ENCODE peak calls at places on chromosome 4, in six cellular contexts. V is A549, O is upper lobe of left lung, U is HepG2, T is K562, W is GM12878. C is an unnamed sample. For H3K4me1, the result is how much of the 10 kb centered on the place peaks cover.

GRCh38 chr4:81454498-81454897 is 17.2 kb downstream of the RASGEF1B start:
- ATAC-seq in V (no peak), U (no peak), W (no peak), O (no peak), T (peak), C (no peak)

GRCh38 chr4:139655116-139655515 is 10.5 kb upstream of the MGST2 start:
- ATAC-seq in V (peak), O (no peak), U (peak), W (peak), T (peak), C (peak)

GRCh38 chr4:2378898-2379297 is 39.5 kb downstream of the ZFYVE28 start:
- ATAC-seq in U (no peak), O (no peak), T (no peak), W (no peak), V (no peak), C (no peak)

GRCh38 chr4:98446499-98447375 is 185.6 kb downstream of the RAP1GDS1 start:
- ATAC-seq in W (peak), O (peak), U (no peak), V (no peak), T (no peak), C (peak)

GRCh38 chr4:1239141-1239948 is 9.6 kb downstream of the CTBP1 start:
- ATAC-seq in T (no peak), U (no peak), O (no peak), V (no peak), W (peak), C (no peak)

GRCh38 chr4:160947653-160948052 is 1216.1 kb downstream of the FSTL5 start:
- ATAC-seq in V (no peak), O (no peak), W (no peak), U (no peak), T (no peak), C (no peak)

GRCh38 chr4:186844059-186844681 is 120.5 kb upstream of the FAT1 start:
- ATAC-seq in W (no peak), V (peak), U (peak), O (peak), T (peak), C (peak)

GRCh38 chr4:128355301-128355700 is 67.7 kb upstream of the PGRMC2 start:
- ATAC-seq in T (peak), O (no peak), V (peak), W (peak), U (no peak), C (no peak)

GRCh38 chr4:158809611-158810486 is 41.0 kb downstream of the FNIP2 start:
- ATAC-seq in O (peak), W (peak), T (peak), V (peak), U (no peak), C (peak)

GRCh38 chr4:89251396-89251795 is 56.2 kb downstream of the GPRIN3 start:
- ATAC-seq in V (no peak), T (no peak), U (no peak), W (no peak), O (no peak), C (no peak)

GRCh38 chr4:88178633-88179231 is 20.3 kb upstream of the ABCG2 start:
- ATAC-seq in V (peak), O (no peak), W (no peak), T (no peak), U (peak), C (no peak)

GRCh38 chr4:5615496-5616075 is 92.8 kb downstream of the EVC2 start:
- ATAC-seq in T (no peak), W (no peak), O (no peak), U (peak), V (no peak), C (no peak)

GRCh38 chr4:66433706-66434105 is 763.4 kb upstream of the EPHA5 start:
- ATAC-seq in T (no peak), U (no peak), W (no peak), V (no peak), O (no peak), C (no peak)

GRCh38 chr4:98627883-98628282 is 30.5 kb downstream of the TSPAN5 start:
- ATAC-seq in U (no peak), W (no peak), V (no peak), O (no peak), T (no peak), C (peak)

GRCh38 chr4:1855334-1856070 is 454 bp downstream of the LETM1 start:
- ATAC-seq in T (peak), O (peak), W (peak), V (peak), U (peak), C (peak)

GRCh38 chr4:162241857-162242256 is 78.1 kb upstream of the FSTL5 start:
- ATAC-seq in O (no peak), W (no peak), U (no peak), T (no peak), V (no peak), C (no peak)

GRCh38 chr4:73018595-73018994 is 50.9 kb downstream of the COX18 start:
- ATAC-seq in T (peak), U (peak), V (peak), W (no peak), O (peak), C (no peak)

GRCh38 chr4:184318852-184319251 is 101.2 kb upstream of the ENPP6 start:
- ATAC-seq in U (no peak), W (peak), V (no peak), O (no peak), T (no peak), C (no peak)

GRCh38 chr4:78707268-78707667 is 68.9 kb upstream of the BMP2K start:
- ATAC-seq in T (peak), W (peak), U (no peak), O (no peak), V (no peak), C (no peak)

GRCh38 chr4:78704981-78705757 is 71.0 kb upstream of the BMP2K start:
- ATAC-seq in U (peak), T (peak), W (peak), O (peak), V (no peak), C (no peak)

GRCh38 chr4:78706302-78706701 is 69.8 kb upstream of the BMP2K start:
- ATAC-seq in T (no peak), U (no peak), O (no peak), V (no peak), W (no peak), C (no peak)

GRCh38 chr4:78704317-78704716 is 71.8 kb upstream of the BMP2K start:
- ATAC-seq in O (no peak), U (no peak), V (no peak), T (no peak), W (no peak), C (no peak)

DNA sequence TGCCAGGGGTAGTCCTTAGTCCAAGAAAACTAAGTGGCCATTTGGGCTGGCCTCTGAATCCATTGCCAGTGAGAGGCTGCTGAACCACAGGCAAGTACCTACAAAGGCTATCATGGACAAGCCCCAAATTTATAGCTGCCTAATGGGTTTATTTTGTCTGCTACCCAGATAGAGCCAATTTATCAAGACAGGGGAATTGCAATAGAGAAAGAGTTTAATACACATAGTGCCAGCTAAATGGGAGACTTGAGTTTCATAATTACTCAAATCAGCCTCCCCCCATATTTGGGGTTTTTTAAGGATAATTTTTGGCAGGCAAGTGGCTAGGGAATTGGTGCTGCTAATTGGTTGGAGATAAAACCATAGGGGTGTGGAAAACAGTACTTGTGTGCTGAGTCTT is 73.1 kb upstream of the BMP2K start:
- ATAC-seq in O (no peak), U (no peak), V (no peak), T (no peak), W (no peak), C (no peak)
- TF ChIP-seq EP300 in O (no peak), U (no peak), V (no peak), T (no peak), W (no peak), C (no peak)

DNA sequence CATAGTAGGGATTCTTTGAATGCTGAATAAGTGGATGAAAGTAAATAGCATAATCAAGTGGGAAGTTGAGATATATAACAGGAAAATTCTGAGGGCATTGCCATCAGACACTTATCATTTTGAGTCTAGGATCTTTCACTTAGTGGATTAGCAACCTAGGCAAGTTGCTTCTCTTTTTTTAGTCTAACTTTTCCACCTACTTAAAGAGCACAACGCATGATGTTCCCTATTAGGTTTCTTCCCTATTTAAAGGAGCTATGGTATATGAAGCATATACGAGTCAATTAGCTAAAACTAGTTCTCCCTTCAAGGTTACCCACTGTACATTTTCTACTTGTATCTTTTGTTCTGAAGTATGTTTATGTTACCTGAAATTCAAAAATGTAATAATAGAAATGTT is 67.1 kb upstream of the HS3ST1 start:
- ATAC-seq in V (no peak), T (no peak), U (no peak), O (no peak), W (no peak), C (no peak)
- H3K27ac ChIP-seq in V (no peak), T (no peak), U (no peak), O (no peak), W (no peak), C (no peak)

GRCh38 chr4:15653864-15654391 is 1.2 kb downstream of the FBXL5 start:
- ATAC-seq in V (peak), O (no peak), T (peak), W (peak), U (peak), C (no peak)
- H3K4me1 ChIP-seq in V (under half), O (half or more), T (under half), W (under half), U (half or more), C (under half)

DNA sequence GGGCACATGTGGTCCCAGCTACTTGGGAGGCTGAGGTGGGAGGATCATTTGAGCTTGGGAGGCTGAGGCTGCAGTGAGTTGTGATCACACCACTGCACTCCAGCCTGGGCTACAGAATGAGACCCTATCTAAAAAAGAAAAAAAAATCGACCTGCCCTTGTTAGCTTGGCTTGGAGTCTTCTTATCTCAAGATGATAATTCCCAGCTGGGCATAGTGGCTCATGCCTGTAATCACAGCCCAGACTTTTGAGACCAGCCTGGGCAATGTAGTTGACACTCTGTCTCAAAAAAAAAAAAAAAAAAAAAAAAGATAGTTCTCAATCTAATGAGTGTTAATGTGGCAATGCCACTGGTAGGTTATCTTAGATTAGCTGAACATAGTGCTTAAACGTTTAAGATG is 41.0 kb downstream of the QRFPR start:
- ATAC-seq in O (no peak), T (no peak), U (no peak), V (no peak), W (no peak), C (no peak)
- TF ChIP-seq EP300 in O (no peak), T (no peak), U (no peak), V (no peak), W (no peak), C (no peak)

GRCh38 chr4:170102426-170102825 is 12.7 kb upstream of the AADAT start:
- ATAC-seq in T (no peak), W (no peak), V (no peak), O (no peak), U (peak), C (no peak)
- H3K27ac ChIP-seq in T (no peak), W (no peak), V (no peak), O (no peak), U (no peak), C (no peak)

GRCh38 chr4:99893991-99894981 is at the start of gene LAMTOR3:
- ATAC-seq in W (peak), O (peak), U (peak), V (peak), T (peak), C (peak)
- H3K4me1 ChIP-seq in W (under half), O (under half), U (under half), V (under half), T (under half), C (under half)

DNA sequence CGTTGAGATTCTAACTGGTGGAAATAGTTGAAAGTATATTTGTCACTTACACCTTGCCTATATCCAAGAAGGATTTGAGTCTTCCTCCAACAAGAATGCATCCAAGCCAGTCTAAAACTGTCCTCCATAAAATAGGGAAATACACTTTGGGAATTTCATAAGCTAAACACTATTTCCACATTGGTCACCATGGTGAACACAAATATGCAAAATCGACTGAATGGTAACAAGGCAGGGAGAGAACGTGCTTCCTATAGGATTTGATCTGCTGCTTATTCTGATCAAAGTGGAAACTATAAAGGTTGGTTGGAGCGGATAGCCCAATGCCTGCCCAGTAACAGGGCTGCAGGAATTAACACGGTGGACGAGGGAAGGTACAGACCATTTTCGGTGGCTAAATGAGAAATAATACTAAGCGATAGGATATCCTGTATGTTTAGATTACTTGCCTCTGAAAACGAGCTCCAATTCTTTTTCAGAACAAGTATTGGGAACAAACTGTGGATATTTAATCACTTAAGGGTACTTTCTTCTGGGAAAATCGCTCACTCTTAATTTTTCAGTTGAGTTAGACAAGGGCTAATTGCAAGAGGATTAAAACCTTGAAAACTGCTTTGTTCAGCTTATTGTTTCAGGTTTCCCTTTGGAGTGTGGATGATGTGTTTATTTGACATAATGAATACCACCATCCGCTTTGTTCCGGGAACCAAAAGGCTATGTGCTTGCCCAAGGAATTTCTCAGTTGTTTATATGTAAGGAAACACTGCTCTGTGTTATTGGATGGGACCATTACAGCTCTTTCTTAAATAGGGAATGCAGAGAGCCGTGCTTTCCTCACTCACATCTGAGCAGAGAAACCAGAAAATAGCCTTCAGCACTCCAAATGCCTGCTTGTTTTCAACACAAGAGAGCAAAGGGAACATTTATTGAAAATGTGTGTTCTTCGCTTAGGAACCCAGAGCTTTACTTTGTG is 194.4 kb downstream of the CBR4 start:
- ATAC-seq in T (no peak), W (no peak), U (no peak), O (peak), V (no peak), C (peak)
- TF ChIP-seq EP300 in T (no peak), W (no peak), U (no peak), O (no peak), V (no peak), C (peak)

C was measured in gastroesophageal sphincter.